ENCODE peak calls at places on chromosomes 1 and 21, in five cellular contexts. I is upper lobe of right lung; G is activated CD8-positive, alpha-beta T cell treated with anti-CD3 and anti-CD28 coated beads for 36 hours; W is NCI-H2081; Q is posterior cingulate gyrus. U is an unnamed sample.

GRCh38 chr1:22275626-22276395 is 132.9 kb upstream of the WNT4 start:
- DNase-seq in I (peak), G (peak), W (peak), Q (peak), U (no peak)

GRCh38 chr21:26570203-26570602 is 2.9 kb downstream of the CYYR1 start:
- DNase-seq in I (no peak), G (no peak), W (no peak), Q (no peak), U (no peak)

GRCh38 chr1:6294080-6294867 is 33.4 kb upstream of the GPR153 start:
- DNase-seq in I (no peak), G (no peak), W (no peak), Q (no peak), U (no peak)

GRCh38 chr1:54301494-54301893 is 101.5 kb downstream of the MRPL37 start:
- DNase-seq in I (no peak), G (peak), W (peak), Q (no peak), U (no peak)

GRCh38 chr1:156926175-156926574 is 5.7 kb downstream of the LRRC71 start:
- DNase-seq in I (peak), G (peak), W (peak), Q (peak), U (no peak)

GRCh38 chr1:14810631-14811325 is 212.3 kb downstream of the KAZN start:
- DNase-seq in I (no peak), G (no peak), W (no peak), Q (peak), U (no peak)

GRCh38 chr1:182555493-182555892 is 33.6 kb downstream of the RNASEL start:
- DNase-seq in I (no peak), G (no peak), W (no peak), Q (no peak), U (no peak)

GRCh38 chr21:45161039-45161945 is 86.9 kb downstream of the ADARB1 start:
- DNase-seq in I (no peak), G (no peak), W (no peak), Q (peak), U (no peak)

GRCh38 chr1:183432548-183432875 is 14.3 kb upstream of the NMNAT2 start:
- DNase-seq in I (no peak), G (no peak), W (no peak), Q (no peak), U (peak)

GRCh38 chr1:202005958-202006357 is 4.4 kb upstream of the ELF3 start:
- DNase-seq in I (no peak), G (no peak), W (no peak), Q (peak), U (no peak)

GRCh38 chr1:119516680-119517079 is 9.7 kb downstream of the HSD3B1 start:
- DNase-seq in I (no peak), G (no peak), W (no peak), Q (no peak), U (no peak)

GRCh38 chr1:45979074-45979777 is 153.2 kb downstream of the PIK3R3 start:
- DNase-seq in I (no peak), G (no peak), W (peak), Q (no peak), U (no peak)

U was measured in RWPE2.